ENCODE peak calls at places on chromosomes 2 and 18, in six cellular contexts. One of them, this sample, is unnamed.

GRCh38 chr18:76943542-76944339 is 121.4 kb downstream of the ZNF236 start:
- DNase-seq in pancreas: no peak
- DNase-seq in fibroblast of pulmonary artery: peak
- DNase-seq in Panc1: no peak
- DNase-seq in ovary: no peak
- DNase-seq in cardiac fibroblast: peak
- DNase-seq in this sample: peak

GRCh38 chr2:1718339-1719220 is 25.7 kb downstream of the PXDN start:
- DNase-seq in ovary: peak
- DNase-seq in pancreas: no peak
- DNase-seq in fibroblast of pulmonary artery: no peak
- DNase-seq in Panc1: no peak
- DNase-seq in cardiac fibroblast: no peak
- DNase-seq in this sample: no peak

GRCh38 chr2:144452169-144453038 is 67.5 kb downstream of the ZEB2 start:
- DNase-seq in pancreas: no peak
- DNase-seq in ovary: no peak
- DNase-seq in cardiac fibroblast: peak
- DNase-seq in fibroblast of pulmonary artery: peak
- DNase-seq in Panc1: no peak
- DNase-seq in this sample: peak

GRCh38 chr2:54673501-54673998 is 49.9 kb upstream of the EML6 start:
- DNase-seq in fibroblast of pulmonary artery: peak
- DNase-seq in cardiac fibroblast: peak
- DNase-seq in Panc1: no peak
- DNase-seq in pancreas: peak
- DNase-seq in ovary: peak
- DNase-seq in this sample: peak

GRCh38 chr2:146003337-146003736 is 1483.4 kb upstream of the ZEB2 start:
- DNase-seq in ovary: no peak
- DNase-seq in pancreas: no peak
- DNase-seq in Panc1: no peak
- DNase-seq in cardiac fibroblast: no peak
- DNase-seq in fibroblast of pulmonary artery: no peak
- DNase-seq in this sample: no peak

GRCh38 chr2:162242586-162243304 is 500 bp downstream of the FAP start:
- DNase-seq in cardiac fibroblast: peak
- DNase-seq in pancreas: no peak
- DNase-seq in ovary: no peak
- DNase-seq in fibroblast of pulmonary artery: peak
- DNase-seq in Panc1: no peak
- DNase-seq in this sample: peak

GRCh38 chr2:136052374-136053362 is 65.3 kb downstream of the CXCR4 start:
- DNase-seq in cardiac fibroblast: no peak
- DNase-seq in pancreas: no peak
- DNase-seq in ovary: no peak
- DNase-seq in Panc1: no peak
- DNase-seq in fibroblast of pulmonary artery: no peak
- DNase-seq in this sample: no peak

GRCh38 chr2:197097578-197098366 is 171.3 kb upstream of the PGAP1 start:
- DNase-seq in Panc1: no peak
- DNase-seq in fibroblast of pulmonary artery: peak
- DNase-seq in cardiac fibroblast: peak
- DNase-seq in ovary: peak
- DNase-seq in pancreas: no peak
- DNase-seq in this sample: peak

GRCh38 chr2:45869165-45869501 is 217.7 kb downstream of the PRKCE start:
- DNase-seq in cardiac fibroblast: peak
- DNase-seq in ovary: no peak
- DNase-seq in pancreas: no peak
- DNase-seq in Panc1: no peak
- DNase-seq in fibroblast of pulmonary artery: peak
- DNase-seq in this sample: peak

GRCh38 chr2:190407662-190408537 is at the start of gene MFSD6:
- DNase-seq in fibroblast of pulmonary artery: no peak
- DNase-seq in ovary: peak
- DNase-seq in Panc1: no peak
- DNase-seq in cardiac fibroblast: no peak
- DNase-seq in pancreas: peak
- DNase-seq in this sample: no peak

GRCh38 chr2:101205521-101205998 is 47.1 kb upstream of the CNOT11 start:
- DNase-seq in pancreas: peak
- DNase-seq in ovary: peak
- DNase-seq in fibroblast of pulmonary artery: peak
- DNase-seq in cardiac fibroblast: peak
- DNase-seq in Panc1: peak
- DNase-seq in this sample: peak

GRCh38 chr2:190716176-190716807 is 67.4 kb downstream of the NAB1 start:
- DNase-seq in cardiac fibroblast: no peak
- DNase-seq in Panc1: no peak
- DNase-seq in pancreas: no peak
- DNase-seq in fibroblast of pulmonary artery: no peak
- DNase-seq in ovary: no peak
- DNase-seq in this sample: peak

GRCh38 chr18:13226533-13227144 is 8.1 kb downstream of the LDLRAD4 start:
- DNase-seq in cardiac fibroblast: no peak
- DNase-seq in pancreas: no peak
- DNase-seq in ovary: no peak
- DNase-seq in Panc1: no peak
- DNase-seq in fibroblast of pulmonary artery: no peak
- DNase-seq in this sample: no peak

GRCh38 chr2:191352536-191352935 is 107.3 kb downstream of the MYO1B start:
- DNase-seq in fibroblast of pulmonary artery: peak
- DNase-seq in pancreas: no peak
- DNase-seq in cardiac fibroblast: peak
- DNase-seq in ovary: no peak
- DNase-seq in Panc1: no peak
- DNase-seq in this sample: peak

GRCh38 chr2:23230885-23231284 is 154.1 kb upstream of the KLHL29 start:
- DNase-seq in cardiac fibroblast: no peak
- DNase-seq in Panc1: no peak
- DNase-seq in ovary: no peak
- DNase-seq in pancreas: no peak
- DNase-seq in fibroblast of pulmonary artery: no peak
- DNase-seq in this sample: no peak

GRCh38 chr2:152542995-152543481 is 174.2 kb downstream of the PRPF40A start:
- DNase-seq in cardiac fibroblast: peak
- DNase-seq in ovary: peak
- DNase-seq in Panc1: peak
- DNase-seq in fibroblast of pulmonary artery: peak
- DNase-seq in pancreas: no peak
- DNase-seq in this sample: peak

GRCh38 chr2:120930861-120931260 is 195.2 kb downstream of the GLI2 start:
- DNase-seq in cardiac fibroblast: no peak
- DNase-seq in pancreas: no peak
- DNase-seq in Panc1: no peak
- DNase-seq in ovary: no peak
- DNase-seq in fibroblast of pulmonary artery: no peak
- DNase-seq in this sample: peak

GRCh38 chr2:118197011-118197695 is 108.9 kb downstream of the INSIG2 start:
- DNase-seq in fibroblast of pulmonary artery: peak
- DNase-seq in pancreas: no peak
- DNase-seq in cardiac fibroblast: no peak
- DNase-seq in ovary: no peak
- DNase-seq in Panc1: no peak
- DNase-seq in this sample: peak

GRCh38 chr2:208595386-208596275 is 189.0 kb downstream of the PTH2R start:
- DNase-seq in Panc1: no peak
- DNase-seq in fibroblast of pulmonary artery: no peak
- DNase-seq in pancreas: no peak
- DNase-seq in cardiac fibroblast: no peak
- DNase-seq in ovary: no peak
- DNase-seq in this sample: no peak

GRCh38 chr18:6482198-6482977 is 67.7 kb upstream of the L3MBTL4 start:
- DNase-seq in ovary: peak
- DNase-seq in Panc1: peak
- DNase-seq in pancreas: peak
- DNase-seq in fibroblast of pulmonary artery: peak
- DNase-seq in cardiac fibroblast: peak
- DNase-seq in this sample: peak

GRCh38 chr2:236343400-236344161 is 79.4 kb upstream of the ASB18 start:
- DNase-seq in cardiac fibroblast: peak
- DNase-seq in Panc1: peak
- DNase-seq in fibroblast of pulmonary artery: peak
- DNase-seq in pancreas: peak
- DNase-seq in ovary: no peak
- DNase-seq in this sample: peak

GRCh38 chr2:71879509-71880184 is 268.0 kb downstream of the CYP26B1 start:
- DNase-seq in Panc1: no peak
- DNase-seq in fibroblast of pulmonary artery: no peak
- DNase-seq in cardiac fibroblast: peak
- DNase-seq in pancreas: no peak
- DNase-seq in ovary: no peak
- DNase-seq in this sample: no peak

GRCh38 chr2:84676295-84676694 is 160.0 kb downstream of the DNAH6 start:
- DNase-seq in fibroblast of pulmonary artery: no peak
- DNase-seq in cardiac fibroblast: no peak
- DNase-seq in Panc1: no peak
- DNase-seq in pancreas: no peak
- DNase-seq in ovary: no peak
- DNase-seq in this sample: peak

DNA sequence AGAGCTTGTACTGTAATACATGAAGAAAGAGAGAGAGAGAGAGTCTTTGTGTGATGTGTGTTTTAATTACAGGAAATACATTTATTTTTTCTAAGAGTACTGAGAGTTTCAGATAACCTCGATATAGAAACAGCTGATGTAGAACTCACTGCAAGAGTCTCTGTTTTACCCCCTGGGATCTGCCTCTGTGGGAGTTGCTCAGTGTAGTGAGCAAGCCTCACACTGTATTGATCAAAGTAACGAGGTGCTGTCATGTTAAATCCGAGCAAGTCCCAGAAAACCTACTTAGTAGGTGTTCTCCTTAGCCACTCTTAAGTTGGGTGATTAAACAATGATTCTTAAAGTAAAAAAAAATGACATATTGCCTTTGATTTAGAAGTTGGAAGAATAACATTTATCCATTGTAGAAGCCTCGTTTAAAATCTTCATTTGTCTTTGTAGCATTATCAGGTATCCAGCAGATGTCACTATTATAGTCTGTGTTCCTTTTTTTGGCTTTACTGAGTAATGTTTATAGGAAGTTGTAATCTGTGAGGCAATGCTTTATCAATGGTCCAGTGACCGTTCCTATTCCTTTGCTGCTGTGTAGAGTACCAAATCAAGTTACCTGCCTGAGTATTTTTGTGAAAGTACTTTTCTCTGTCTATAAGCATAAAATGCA is 219.0 kb downstream of the MYO3B start:
- DNase-seq in pancreas: no peak
- DNase-seq in ovary: no peak
- DNase-seq in fibroblast of pulmonary artery: peak
- DNase-seq in Panc1: no peak
- DNase-seq in cardiac fibroblast: peak
- DNase-seq in this sample: peak
- TF ChIP-seq CTCF in pancreas: no peak
- TF ChIP-seq CTCF in ovary: no peak
- TF ChIP-seq CTCF in fibroblast of pulmonary artery: peak
- TF ChIP-seq CTCF in Panc1: peak
- TF ChIP-seq CTCF in cardiac fibroblast: peak
- TF ChIP-seq CTCF in this sample: peak

DNA sequence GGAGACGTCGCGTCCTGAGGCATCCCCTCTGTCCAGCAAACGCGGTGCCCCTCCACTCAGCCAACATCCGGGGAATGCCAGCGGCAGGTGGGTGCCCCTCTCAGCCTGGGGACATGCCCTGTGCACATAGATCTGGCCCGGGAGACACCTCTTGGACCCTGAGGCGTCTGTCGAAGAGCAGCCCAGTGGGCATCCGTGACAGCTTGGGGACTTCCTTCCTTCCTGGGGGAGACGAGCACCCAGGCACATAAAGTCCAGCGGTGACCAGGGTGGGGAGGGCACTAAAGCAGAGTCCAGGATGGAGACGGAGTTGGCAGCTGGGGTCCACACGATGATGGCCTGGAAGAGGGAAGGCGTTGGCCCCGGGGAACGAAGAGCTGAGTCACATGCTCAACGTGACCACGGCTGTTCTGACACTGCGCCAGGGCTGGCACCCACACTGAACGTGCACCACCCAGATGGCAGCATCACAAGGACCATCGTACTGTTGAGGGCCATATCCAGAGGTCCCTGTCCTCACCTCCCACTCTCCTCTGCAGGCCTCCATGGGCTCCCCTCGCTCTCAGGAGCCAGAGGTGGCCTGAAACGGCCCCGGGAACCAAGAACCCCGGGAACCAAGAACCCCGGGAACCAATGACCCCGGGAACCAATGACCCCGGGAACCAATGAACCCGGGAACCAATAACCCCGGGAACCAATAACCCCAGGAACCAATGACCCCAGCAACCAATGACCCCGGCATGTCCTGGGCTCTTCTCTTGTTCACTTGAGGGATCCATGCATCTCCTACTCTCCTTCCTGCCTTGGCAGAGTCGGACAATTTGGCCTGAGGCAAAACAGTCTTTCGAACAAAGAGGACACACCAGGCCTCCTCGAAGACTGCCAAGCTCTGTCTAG is 22.6 kb downstream of the HDAC4 start:
- DNase-seq in cardiac fibroblast: no peak
- DNase-seq in pancreas: no peak
- DNase-seq in Panc1: no peak
- DNase-seq in ovary: peak
- DNase-seq in fibroblast of pulmonary artery: no peak
- DNase-seq in this sample: no peak
- H3K4me3 ChIP-seq in cardiac fibroblast: no peak
- H3K4me3 ChIP-seq in pancreas: no peak
- H3K4me3 ChIP-seq in Panc1: no peak
- H3K4me3 ChIP-seq in ovary: no peak
- H3K4me3 ChIP-seq in fibroblast of pulmonary artery: no peak
- H3K4me3 ChIP-seq in this sample: no peak

GRCh38 chr18:68925268-68925667 is 127.4 kb downstream of the CCDC102B start:
- DNase-seq in ovary: no peak
- DNase-seq in pancreas: no peak
- DNase-seq in Panc1: peak
- DNase-seq in fibroblast of pulmonary artery: peak
- DNase-seq in cardiac fibroblast: peak
- DNase-seq in this sample: peak
- TF ChIP-seq CTCF in ovary: no peak
- TF ChIP-seq CTCF in pancreas: no peak
- TF ChIP-seq CTCF in Panc1: no peak
- TF ChIP-seq CTCF in fibroblast of pulmonary artery: peak
- TF ChIP-seq CTCF in cardiac fibroblast: peak
- TF ChIP-seq CTCF in this sample: peak

DNA sequence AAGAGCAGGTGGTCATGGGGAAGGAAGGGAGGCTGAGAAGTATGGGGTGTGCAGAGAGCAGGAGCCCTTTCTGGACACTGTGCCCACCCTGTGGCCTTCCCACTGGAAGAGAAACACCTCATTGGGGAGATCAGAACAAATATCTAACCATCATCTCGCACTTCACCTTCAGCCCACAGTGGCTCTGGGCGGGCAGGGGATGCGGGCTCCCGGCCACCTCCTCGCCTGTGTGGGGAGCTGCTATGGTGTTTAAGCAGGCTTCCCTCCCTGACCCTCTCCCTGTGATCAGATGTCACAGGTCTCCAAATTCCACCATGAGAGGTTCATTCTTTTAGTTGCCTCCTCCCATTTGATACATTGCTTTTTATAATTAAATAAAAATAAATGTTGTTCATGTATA is 5.0 kb downstream of the FBLN7 start:
- DNase-seq in pancreas: no peak
- DNase-seq in Panc1: no peak
- DNase-seq in cardiac fibroblast: no peak
- DNase-seq in ovary: no peak
- DNase-seq in fibroblast of pulmonary artery: no peak
- DNase-seq in this sample: no peak
- H3K4me3 ChIP-seq in pancreas: no peak
- H3K4me3 ChIP-seq in Panc1: no peak
- H3K4me3 ChIP-seq in cardiac fibroblast: no peak
- H3K4me3 ChIP-seq in ovary: no peak
- H3K4me3 ChIP-seq in fibroblast of pulmonary artery: no peak
- H3K4me3 ChIP-seq in this sample: no peak